ENCODE peak calls at places on chromosome 17, in nine cellular contexts. D is prostate gland, B is HL-60, C is transverse colon, U is stomach, H is HCT116, Q is breast epithelium, Z is sigmoid colon, L is endothelial cell of umbilical vein. G is an unnamed sample.

GRCh38 chr17:40516581-40517285 is 15.3 kb upstream of the TNS4 start:
- DNase-seq in U (no peak), Q (no peak), D (no peak), H (peak), B (peak), L (no peak), C (peak), Z (peak), G (no peak)

GRCh38 chr17:6101706-6102105 is 31.5 kb downstream of the WSCD1 start:
- DNase-seq in D (no peak), Q (no peak), H (no peak), B (no peak), U (no peak), C (no peak), Z (no peak), L (no peak), G (peak)

GRCh38 chr17:38549285-38549684 is 56.5 kb downstream of the SRCIN1 start:
- DNase-seq in U (no peak), Q (no peak), D (no peak), L (no peak), C (no peak), Z (no peak), H (no peak), B (no peak), G (no peak)

GRCh38 chr17:32917081-32917480 is 10.9 kb upstream of the TMEM98 start:
- DNase-seq in H (no peak), D (no peak), C (no peak), L (no peak), Z (no peak), B (no peak), Q (no peak), U (no peak), G (no peak)

GRCh38 chr17:6927290-6927844 is 68.5 kb upstream of the ALOX12 start:
- DNase-seq in D (no peak), C (no peak), U (no peak), L (no peak), B (no peak), Z (no peak), H (no peak), Q (no peak), G (no peak)

GRCh38 chr17:17493249-17493985 is 2.8 kb downstream of the RASD1 start:
- DNase-seq in C (peak), B (peak), Z (peak), H (no peak), U (peak), D (peak), L (no peak), Q (no peak), G (peak)

GRCh38 chr17:60352071-60352470 is 39.9 kb downstream of the USP32 start:
- DNase-seq in Q (no peak), U (no peak), Z (no peak), B (no peak), C (no peak), H (no peak), D (no peak), L (no peak), G (no peak)

GRCh38 chr17:57158296-57158695 is 73.2 kb downstream of the AKAP1 start:
- DNase-seq in L (no peak), C (no peak), Z (no peak), U (no peak), B (no peak), D (peak), Q (no peak), H (no peak), G (no peak)

GRCh38 chr17:4101127-4101798 is 41.6 kb downstream of the ZZEF1 start:
- DNase-seq in C (no peak), Z (no peak), Q (no peak), U (no peak), B (no peak), H (no peak), L (peak), D (no peak), G (no peak)
- TF ChIP-seq POLR2AphosphoS5 in C (no peak), Z (no peak), Q (no peak), U (peak), B (no peak), H (no peak), L (no peak), D (peak), G (no peak)

GRCh38 chr17:35596072-35596471 is 8.9 kb downstream of the AP2B1 start:
- DNase-seq in B (no peak), C (no peak), H (no peak), Q (no peak), U (no peak), Z (no peak), D (no peak), L (no peak), G (peak)
- H3K27ac ChIP-seq in B (no peak), C (no peak), H (no peak), Q (no peak), U (no peak), Z (no peak), D (no peak), L (no peak), G (peak)

GRCh38 chr17:4506892-4507291 is 8.2 kb downstream of the SPNS2 start:
- DNase-seq in B (no peak), Z (no peak), C (no peak), U (no peak), D (no peak), H (no peak), L (no peak), Q (no peak), G (no peak)

GRCh38 chr17:4509923-4510614 is 11.4 kb downstream of the SPNS2 start:
- DNase-seq in B (no peak), D (no peak), Q (no peak), L (no peak), U (peak), H (no peak), C (no peak), Z (peak), G (no peak)

GRCh38 chr17:4509402-4509801 is 10.7 kb downstream of the SPNS2 start:
- DNase-seq in H (no peak), Z (peak), D (no peak), U (peak), L (no peak), B (no peak), C (no peak), Q (peak), G (no peak)

GRCh38 chr17:4507361-4508111 is 8.9 kb downstream of the SPNS2 start:
- DNase-seq in Z (no peak), D (no peak), U (no peak), Q (no peak), L (no peak), C (no peak), H (no peak), B (no peak), G (no peak)

DNA sequence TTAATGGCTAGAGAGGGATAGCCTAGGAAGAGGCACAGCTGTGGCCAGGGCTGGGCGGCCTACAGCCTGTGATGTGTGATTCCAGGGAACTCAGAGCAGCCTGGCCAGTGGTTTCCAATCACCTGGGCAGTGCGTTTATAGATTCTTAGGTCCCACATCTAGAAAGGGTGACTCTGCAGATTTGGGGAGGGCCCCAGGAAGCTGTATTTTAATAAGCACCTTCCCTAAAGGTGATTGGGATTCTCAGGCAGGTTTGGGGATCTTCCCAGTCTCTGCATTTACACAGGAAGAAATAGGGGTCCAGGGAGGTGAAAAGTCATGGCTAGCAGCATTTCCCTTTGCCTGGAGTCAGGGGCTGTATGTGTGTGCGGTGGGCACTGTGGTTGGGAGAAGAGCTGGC is 9.5 kb downstream of the SPNS2 start:
- DNase-seq in U (no peak), Z (no peak), L (no peak), Q (no peak), B (no peak), H (no peak), C (no peak), D (no peak), G (no peak)
- TF ChIP-seq POLR2AphosphoS5 in U (no peak), Z (no peak), L (no peak), Q (no peak), B (no peak), H (no peak), C (no peak), D (no peak), G (no peak)

GRCh38 chr17:14470417-14470816 is 169.5 kb downstream of the HS3ST3B1 start:
- DNase-seq in C (no peak), Z (no peak), Q (no peak), B (no peak), D (no peak), U (no peak), L (no peak), H (no peak), G (no peak)
- H3K27ac ChIP-seq in C (peak), Z (no peak), Q (no peak), B (no peak), D (no peak), U (no peak), L (no peak), H (no peak), G (no peak)

DNA sequence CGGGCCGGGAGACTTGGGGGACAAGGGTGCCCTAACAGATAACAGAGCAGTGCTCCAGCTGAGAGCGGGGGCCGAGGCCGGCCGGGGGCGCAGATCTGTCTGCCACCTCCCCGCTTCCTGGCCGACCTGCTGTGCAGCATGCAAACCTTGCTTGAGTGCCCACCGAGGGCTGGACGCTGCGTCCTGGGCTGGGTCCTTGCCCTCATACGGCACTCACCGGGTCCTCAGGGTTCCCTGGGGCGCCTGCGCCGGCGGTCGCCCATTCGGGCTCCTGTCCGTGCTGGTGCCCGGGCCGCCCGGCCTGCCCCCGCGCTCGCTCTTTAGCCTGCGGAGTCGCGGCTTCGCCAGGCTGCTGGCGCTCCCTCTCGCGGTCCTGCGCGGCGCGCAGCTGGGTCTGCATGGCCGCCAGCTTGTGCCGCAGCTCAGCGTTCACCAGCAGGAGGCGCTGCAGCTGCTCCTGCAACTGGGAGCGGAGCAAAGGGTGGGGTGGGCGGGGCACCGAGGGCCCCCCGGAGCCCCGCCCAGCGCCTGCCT is 1.0 kb downstream of the RILP start:
- DNase-seq in U (peak), Z (peak), Q (peak), C (peak), H (peak), D (peak), B (peak), L (peak), G (peak)
- TF ChIP-seq POLR2AphosphoS5 in U (peak), Z (no peak), Q (no peak), C (no peak), H (peak), D (peak), B (no peak), L (peak), G (peak)

GRCh38 chr17:34321981-34322380 is 2.7 kb downstream of the CCL8 start:
- DNase-seq in Z (no peak), B (no peak), L (no peak), C (no peak), U (no peak), Q (no peak), D (no peak), H (no peak), G (no peak)
- H3K27ac ChIP-seq in Z (no peak), B (no peak), L (no peak), C (peak), U (no peak), Q (no peak), D (no peak), H (no peak), G (no peak)

DNA sequence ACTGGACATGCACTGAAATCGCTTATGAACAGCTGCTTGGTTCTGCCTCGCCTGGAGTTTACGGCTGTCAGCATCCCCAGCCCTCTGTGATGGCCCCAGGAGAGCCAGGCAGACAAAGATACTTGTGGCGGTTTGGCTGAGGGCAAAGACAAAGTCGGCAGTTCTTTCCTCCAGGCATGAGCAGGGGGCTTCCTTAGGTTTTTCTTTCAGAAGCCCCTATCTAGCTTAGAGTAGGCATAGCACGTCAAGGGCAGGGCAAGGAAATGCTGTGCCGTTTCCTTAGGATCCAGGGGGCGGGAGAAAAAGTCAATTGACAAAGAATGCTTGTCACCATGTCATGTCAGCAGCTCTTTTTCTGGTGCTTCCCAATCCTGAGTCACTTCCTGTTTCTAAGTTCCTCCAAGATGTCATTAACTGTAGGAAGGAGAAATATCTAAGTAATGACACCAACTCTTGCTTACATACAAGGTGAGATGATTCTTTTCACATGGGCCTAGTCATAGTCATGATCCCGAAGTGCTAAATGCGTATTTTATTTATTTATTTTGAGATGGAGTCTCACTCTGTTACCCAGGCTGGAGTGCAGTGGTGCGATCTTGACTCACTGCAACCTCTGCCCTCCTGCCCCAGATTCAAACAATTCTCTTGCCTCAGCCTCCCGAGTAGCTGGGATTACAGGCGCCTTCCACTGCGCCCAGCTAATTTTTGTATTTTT is 35.2 kb downstream of the GJC1 start:
- DNase-seq in H (peak), U (no peak), Z (peak), Q (no peak), D (no peak), L (peak), C (no peak), B (peak), G (no peak)
- TF ChIP-seq POLR2AphosphoS5 in H (peak), U (peak), Z (peak), Q (no peak), D (no peak), L (peak), C (no peak), B (no peak), G (no peak)

G was measured in GM23338.